ENCODE peak calls at places on chromosomes 3 and 15, in four cellular contexts. G is ELR, H is iris pigment epithelial cell, I is GM13976. V is an unnamed sample.

GRCh38 chr15:40756938-40757337 is 1.9 kb upstream of the RMDN3 start:
- DNase-seq in G (no peak), H (no peak), I (no peak), V (no peak)

GRCh38 chr3:146626384-146627122 is 21.4 kb upstream of the PLSCR5 start:
- DNase-seq in G (no peak), H (no peak), I (no peak), V (no peak)

GRCh38 chr3:115652738-115653137 is 29.4 kb downstream of the GAP43 start:
- DNase-seq in G (no peak), H (no peak), I (no peak), V (no peak)

GRCh38 chr15:92304239-92304975 is 89.3 kb upstream of the ST8SIA2 start:
- DNase-seq in G (no peak), H (no peak), I (no peak), V (no peak)

GRCh38 chr3:184791134-184791533 is 20.8 kb upstream of the VPS8 start:
- DNase-seq in G (no peak), H (no peak), I (no peak), V (no peak)

GRCh38 chr3:128073807-128074206 is 21.6 kb downstream of the SEC61A1 start:
- DNase-seq in G (peak; percentile 62), H (no peak), I (no peak), V (peak; percentile 15)

GRCh38 chr3:32467333-32468070 is 35.1 kb downstream of the CMTM6 start:
- DNase-seq in G (peak; percentile 58), H (peak; percentile 60), I (peak; percentile 89), V (peak; percentile 25)

GRCh38 chr3:17195192-17195611 is 310.4 kb downstream of the PLCL2 start:
- DNase-seq in G (no peak), H (peak; percentile 50), I (peak; percentile 56), V (no peak)

GRCh38 chr3:175732053-175732452 is 872.9 kb downstream of the NAALADL2 start:
- DNase-seq in G (no peak), H (no peak), I (no peak), V (no peak)

GRCh38 chr15:74817370-74817737 is 4.7 kb downstream of the LMAN1L start:
- DNase-seq in G (peak; percentile 50), H (peak; percentile 20), I (no peak), V (no peak)

GRCh38 chr3:110815008-110815583 is 256.5 kb upstream of the NECTIN3 start:
- DNase-seq in G (peak; percentile 96), H (peak; percentile 84), I (no peak), V (peak; percentile 40)

GRCh38 chr15:96327155-96327741 is 3.3 kb upstream of the NR2F2 start:
- DNase-seq in G (peak; percentile 93), H (peak; percentile 95), I (no peak), V (peak; percentile 89)

GRCh38 chr3:17894434-17895060 is 152.1 kb upstream of the TBC1D5 start:
- DNase-seq in G (peak; percentile 59), H (peak; percentile 22), I (no peak), V (peak; percentile 26)

GRCh38 chr3:9047465-9048346 is 84.4 kb upstream of the RAD18 start:
- DNase-seq in G (no peak), H (no peak), I (no peak), V (no peak)

GRCh38 chr3:5304789-5305680 is 117.5 kb downstream of the EDEM1 start:
- DNase-seq in G (peak; percentile 42), H (peak; percentile 52), I (peak; percentile 39), V (peak; percentile 64)

GRCh38 chr3:176650478-176650877 is 546.8 kb downstream of the TBL1XR1 start:
- DNase-seq in G (peak; percentile 18), H (peak; percentile 73), I (no peak), V (peak; percentile 72)

GRCh38 chr3:18740631-18741583 is 315.8 kb upstream of the SATB1 start:
- DNase-seq in G (no peak), H (no peak), I (no peak), V (no peak)

GRCh38 chr3:64318001-64318400 is 92.7 kb upstream of the PRICKLE2 start:
- DNase-seq in G (no peak), H (peak; percentile 42), I (no peak), V (no peak)

GRCh38 chr15:68151277-68151676 is 53.9 kb downstream of the CALML4 start:
- DNase-seq in G (peak; percentile 13), H (peak; percentile 64), I (no peak), V (no peak)

GRCh38 chr3:186520957-186521842 is 23.0 kb downstream of the CRYGS start:
- DNase-seq in G (no peak), H (no peak), I (peak; percentile 45), V (no peak)

GRCh38 chr3:151327571-151328198 is 1.7 kb downstream of the P2RY13 start:
- DNase-seq in G (peak; percentile 70), H (no peak), I (peak; percentile 17), V (peak; percentile 43)

GRCh38 chr3:120418866-120419490 is 31.8 kb downstream of the FSTL1 start:
- DNase-seq in G (peak; percentile 59), H (peak; percentile 57), I (peak; percentile 53), V (peak; percentile 61)

GRCh38 chr15:51203797-51204196 is 109.1 kb upstream of the TNFAIP8L3 start:
- DNase-seq in G (peak; percentile 69), H (peak; percentile 58), I (no peak), V (no peak)

GRCh38 chr3:122773856-122774535 is 19.6 kb downstream of the HSPBAP1 start:
- DNase-seq in G (no peak), H (no peak), I (peak; percentile 46), V (no peak)

GRCh38 chr15:88894348-88894818 is 961 bp downstream of the HAPLN3 start:
- DNase-seq in G (peak; percentile 41), H (no peak), I (peak; percentile 81), V (no peak)

GRCh38 chr15:65595960-65596359 is 15.0 kb downstream of the INTS14 start:
- DNase-seq in G (peak; percentile 23), H (no peak), I (no peak), V (no peak)

GRCh38 chr3:88641033-88641604 is 466.3 kb upstream of the EPHA3 start:
- DNase-seq in G (no peak), H (no peak), I (no peak), V (no peak)

GRCh38 chr3:39226106-39226741 is 33.8 kb upstream of the XIRP1 start:
- DNase-seq in G (no peak), H (no peak), I (no peak), V (no peak)

GRCh38 chr3:72441284-72441994 is 406.8 kb downstream of the SHQ1 start:
- DNase-seq in G (no peak), H (peak; percentile 42), I (no peak), V (no peak)

GRCh38 chr3:124858275-124858674 is 28.9 kb downstream of the ITGB5 start:
- DNase-seq in G (peak; percentile 63), H (peak; percentile 86), I (no peak), V (no peak)

GRCh38 chr3:45545476-45545875 is 49.1 kb upstream of the LIMD1 start:
- DNase-seq in G (peak; percentile 70), H (no peak), I (no peak), V (peak; percentile 41)

GRCh38 chr3:128076783-128077624 is 24.8 kb downstream of the SEC61A1 start:
- DNase-seq in G (no peak), H (no peak), I (no peak), V (no peak)

GRCh38 chr15:27201425-27201824 is 230.4 kb downstream of the GABRG3 start:
- DNase-seq in G (no peak), H (no peak), I (no peak), V (no peak)

GRCh38 chr3:38154625-38155255 is 10.6 kb upstream of the OXSR1 start:
- DNase-seq in G (no peak), H (no peak), I (no peak), V (no peak)

GRCh38 chr15:67835349-67836133 is 4.3 kb downstream of the RNU6-1 start:
- DNase-seq in G (no peak), H (no peak), I (no peak), V (no peak)

GRCh38 chr3:32374788-32375595 is 16.7 kb upstream of the CMTM7 start:
- DNase-seq in G (peak; percentile 75), H (peak; percentile 72), I (peak; percentile 57), V (peak; percentile 70)

GRCh38 chr15:71237456-71238188 is 122.4 kb downstream of the THSD4 start:
- DNase-seq in G (peak; percentile 97), H (peak; percentile 99), I (no peak), V (peak; percentile 95)

GRCh38 chr3:14602804-14603644 is 48.5 kb upstream of the CCDC174 start:
- DNase-seq in G (no peak), H (no peak), I (no peak), V (no peak)